ENCODE peak calls at places on chromosomes 5 and 9, in eight cellular contexts. A is Peyer's patch, R is tibial nerve, S is sigmoid colon, I is IMR-90, D is stomach, K is body of pancreas, H is testis. T is an unnamed sample. For H3K36me3, the result is how much of the 10 kb centered on the place peaks cover.

GRCh38 chr5:77628840-77629552 is 9.5 kb downstream of the OTP start:
- DNase-seq in R (no peak), S (no peak), H (no peak), I (no peak), D (no peak), A (no peak), K (no peak), T (no peak)

GRCh38 chr5:66138572-66139116 is 5.5 kb upstream of the SREK1 start:
- DNase-seq in S (no peak), I (no peak), K (no peak), R (no peak), D (no peak), A (no peak), H (no peak), T (no peak)

GRCh38 chr5:74075900-74076484 is 450.0 kb downstream of the ARHGEF28 start:
- DNase-seq in S (no peak), I (peak), H (no peak), K (no peak), R (no peak), D (no peak), A (no peak), T (no peak)

GRCh38 chr9:88953401-88954029 is 37.8 kb upstream of the S1PR3 start:
- DNase-seq in D (no peak), I (peak), A (no peak), H (no peak), R (no peak), S (no peak), K (no peak), T (no peak)

GRCh38 chr5:107673106-107673367 is 2.3 kb upstream of the EFNA5 start:
- DNase-seq in D (no peak), A (no peak), R (no peak), I (peak), H (no peak), S (no peak), K (no peak), T (no peak)

GRCh38 chr5:68884893-68885292 is 208.9 kb upstream of the SLC30A5 start:
- DNase-seq in D (no peak), I (no peak), K (no peak), H (no peak), A (no peak), S (no peak), R (no peak), T (no peak)

GRCh38 chr9:21121595-21122251 is 19.9 kb downstream of the IFNW1 start:
- DNase-seq in K (no peak), I (no peak), R (no peak), S (no peak), A (no peak), D (no peak), H (no peak), T (no peak)

GRCh38 chr9:133986774-133987454 is 5.2 kb downstream of the VAV2 start:
- DNase-seq in A (no peak), S (no peak), K (no peak), D (no peak), R (no peak), H (no peak), I (no peak), T (no peak)

GRCh38 chr9:21031091-21031817 is at the start of gene HACD4:
- DNase-seq in H (peak), K (peak), D (peak), A (peak), S (peak), I (peak), R (no peak), T (peak)

GRCh38 chr5:72848474-72849428 is 32.3 kb downstream of the TNPO1 start:
- DNase-seq in A (peak), K (peak), S (peak), I (peak), D (peak), H (peak), R (no peak), T (peak)

GRCh38 chr5:120678279-120678678 is 214.2 kb downstream of the PRR16 start:
- DNase-seq in D (no peak), H (no peak), A (no peak), K (no peak), R (no peak), S (no peak), I (peak), T (no peak)

GRCh38 chr5:133193794-133194193 is 142.0 kb downstream of the HSPA4 start:
- DNase-seq in I (no peak), K (no peak), R (no peak), A (no peak), S (no peak), H (no peak), D (no peak), T (no peak)

GRCh38 chr5:111755942-111756353 is 1.0 kb downstream of the NREP start:
- DNase-seq in S (no peak), D (no peak), R (no peak), A (no peak), I (peak), H (no peak), K (no peak), T (no peak)

GRCh38 chr9:79984429-79985067 is 412.8 kb downstream of the TLE4 start:
- DNase-seq in A (peak), K (no peak), R (no peak), I (no peak), D (peak), H (no peak), S (no peak), T (no peak)

GRCh38 chr9:137449081-137449844 is 8.1 kb upstream of the ENTPD8 start:
- DNase-seq in I (no peak), D (no peak), R (no peak), A (no peak), K (peak), H (no peak), S (no peak), T (no peak)

GRCh38 chr9:134889386-134890214 is 9.0 kb downstream of the FCN2 start:
- DNase-seq in R (no peak), S (no peak), H (no peak), D (no peak), A (no peak), K (no peak), I (no peak), T (no peak)

GRCh38 chr5:139708434-139708849 is 60.3 kb downstream of the CXXC5 start:
- DNase-seq in R (no peak), D (no peak), K (no peak), H (no peak), A (no peak), S (no peak), I (no peak), T (no peak)

GRCh38 chr5:172725785-172726184 is 45.2 kb downstream of the DUSP1 start:
- DNase-seq in D (no peak), A (no peak), S (no peak), R (no peak), K (no peak), H (no peak), I (no peak), T (no peak)

GRCh38 chr5:135304352-135305221 is 94.4 kb downstream of the MACROH2A1 start:
- DNase-seq in H (no peak), R (no peak), I (peak), D (no peak), A (no peak), K (no peak), S (no peak), T (no peak)

GRCh38 chr5:65394078-65394477 is 87.6 kb downstream of the ADAMTS6 start:
- DNase-seq in S (peak), H (no peak), D (no peak), I (peak), A (no peak), R (peak), K (peak), T (peak)

GRCh38 chr5:110477923-110478322 is 248.5 kb downstream of the TMEM232 start:
- DNase-seq in A (no peak), R (no peak), H (no peak), K (no peak), S (no peak), I (peak), D (no peak), T (no peak)

GRCh38 chr5:57221049-57221568 is 47.2 kb downstream of the GPBP1 start:
- DNase-seq in A (no peak), S (no peak), K (no peak), R (no peak), H (no peak), D (no peak), I (peak), T (no peak)

GRCh38 chr5:138676556-138677193 is 76.5 kb upstream of the CTNNA1 start:
- DNase-seq in H (no peak), K (no peak), D (peak), I (no peak), S (no peak), A (no peak), R (no peak), T (no peak)

GRCh38 chr5:87899109-87900100 is 369.2 kb downstream of the TMEM161B start:
- DNase-seq in A (no peak), I (no peak), K (no peak), D (no peak), R (peak), S (peak), H (peak), T (peak)

GRCh38 chr5:167701103-167701502 is 590.3 kb upstream of the WWC1 start:
- DNase-seq in S (no peak), I (no peak), R (no peak), K (no peak), D (no peak), H (no peak), A (no peak), T (no peak)

GRCh38 chr9:104091708-104092107 is 2.4 kb upstream of the SMC2 start:
- DNase-seq in A (no peak), S (peak), D (no peak), I (peak), R (no peak), K (peak), H (peak), T (no peak)

GRCh38 chr5:132510076-132510475 is 19.5 kb upstream of the IRF1 start:
- DNase-seq in H (no peak), R (no peak), D (no peak), S (no peak), I (peak), K (no peak), A (no peak), T (no peak)

GRCh38 chr5:76542887-76543690 is 80.1 kb downstream of the F2RL2 start:
- DNase-seq in D (peak), H (peak), R (no peak), A (peak), K (no peak), S (no peak), I (peak), T (no peak)

GRCh38 chr5:5342784-5343183 is 79.7 kb upstream of the ICE1 start:
- DNase-seq in D (no peak), S (no peak), I (peak), R (no peak), K (no peak), H (no peak), A (no peak), T (no peak)

GRCh38 chr9:109574061-109574882 is 76.2 kb upstream of the PTPN3 start:
- DNase-seq in D (no peak), H (peak), K (peak), A (no peak), R (no peak), I (peak), S (no peak), T (peak)

GRCh38 chr5:6780802-6781391 is 67.7 kb downstream of the TENT4A start:
- DNase-seq in R (no peak), H (peak), I (no peak), D (no peak), A (peak), K (no peak), S (no peak), T (peak)

GRCh38 chr5:119395080-119395836 is 39.4 kb downstream of the TNFAIP8 start:
- DNase-seq in S (no peak), I (no peak), R (no peak), D (no peak), A (no peak), H (no peak), K (no peak), T (no peak)

GRCh38 chr5:119355244-119355635 is 579 bp upstream of the TNFAIP8 start:
- DNase-seq in K (no peak), H (peak), A (peak), R (no peak), I (no peak), S (no peak), D (peak), T (peak)

GRCh38 chr9:136848393-136849037 is 694 bp upstream of the PHPT1 start:
- DNase-seq in I (no peak), S (no peak), K (no peak), D (peak), R (no peak), H (peak), A (peak), T (peak)

GRCh38 chr5:135071311-135071710 is 37.3 kb upstream of the PITX1 start:
- DNase-seq in H (no peak), I (no peak), D (no peak), A (peak), S (no peak), K (no peak), R (no peak), T (no peak)

GRCh38 chr9:127608104-127608966 is 3.7 kb upstream of the STXBP1 start:
- DNase-seq in H (peak), I (peak), R (peak), S (peak), K (peak), D (peak), A (peak), T (peak)

GRCh38 chr9:127614961-127615360 is 2.9 kb downstream of the STXBP1 start:
- DNase-seq in R (no peak), K (no peak), H (no peak), A (no peak), S (no peak), I (no peak), D (no peak), T (peak)

GRCh38 chr9:127611796-127612790 is at the start of gene STXBP1:
- DNase-seq in H (peak), A (peak), I (peak), K (peak), S (peak), R (peak), D (peak), T (peak)

GRCh38 chr9:127612993-127613954 is 1.2 kb downstream of the STXBP1 start:
- DNase-seq in K (peak), A (peak), S (peak), R (peak), D (peak), H (peak), I (peak), T (peak)
- TF ChIP-seq POLR2A in K (peak), A (peak), S (peak), R (peak), D (no peak), H (no peak), I (peak), T (peak)

GRCh38 chr9:36207016-36207415 is 16.3 kb downstream of the CLTA start:
- DNase-seq in A (no peak), I (peak), H (no peak), R (no peak), S (peak), K (no peak), D (no peak), T (no peak)
- H3K36me3 ChIP-seq in A (under half), I (half or more), H (under half), R (under half), S (half or more), K (under half), D (half or more), T (half or more)

GRCh38 chr5:96439477-96440184 is 6.6 kb upstream of the PCSK1 start:
- DNase-seq in D (no peak), I (no peak), R (no peak), S (no peak), A (no peak), K (no peak), H (no peak), T (no peak)
- TF ChIP-seq CTCF in D (no peak), I (peak), R (no peak), S (no peak), A (no peak), K (no peak), H (no peak), T (no peak)

GRCh38 chr5:38556115-38556598 is 289 bp downstream of the LIFR start:
- DNase-seq in R (no peak), S (no peak), A (no peak), I (no peak), D (no peak), H (peak), K (peak), T (no peak)
- TF ChIP-seq POLR2A in R (peak), S (no peak), A (no peak), I (peak), D (no peak), H (no peak), K (no peak), T (peak)

GRCh38 chr9:331197-331596 is 116.5 kb downstream of the DOCK8 start:
- DNase-seq in R (no peak), A (no peak), H (no peak), D (no peak), I (no peak), K (no peak), S (no peak), T (no peak)

GRCh38 chr9:326667-327066 is 112.0 kb downstream of the DOCK8 start:
- DNase-seq in I (no peak), D (no peak), S (no peak), A (no peak), R (no peak), K (no peak), H (no peak), T (no peak)
- H3K36me3 ChIP-seq in I (under half), D (under half), S (under half), A (under half), R (under half), K (under half), H (under half), T (under half)

GRCh38 chr5:151225071-151225470 is 1.2 kb upstream of the CCDC69 start:
- DNase-seq in D (no peak), A (no peak), K (no peak), R (no peak), H (no peak), S (no peak), I (no peak), T (no peak)
- TF ChIP-seq CTCF in D (no peak), A (no peak), K (no peak), R (no peak), H (no peak), S (no peak), I (no peak), T (no peak)

GRCh38 chr5:149238540-149238939 is 33.1 kb upstream of the AFAP1L1 start:
- DNase-seq in K (no peak), A (no peak), S (no peak), I (no peak), H (no peak), R (no peak), D (no peak), T (no peak)
- TF ChIP-seq POLR2A in K (no peak), A (no peak), S (no peak), I (no peak), H (no peak), R (no peak), D (no peak), T (no peak)

GRCh38 chr5:160703547-160704189 is 148.3 kb downstream of the ATP10B start:
- DNase-seq in A (peak), I (no peak), D (no peak), H (no peak), R (no peak), S (no peak), K (no peak), T (no peak)
- H3K36me3 ChIP-seq in A (under half), I (under half), D (under half), H (under half), R (under half), S (under half), K (under half), T (under half)

GRCh38 chr9:129685933-129686259 is 20.4 kb downstream of the PRRX2 start:
- DNase-seq in D (no peak), S (no peak), K (no peak), H (no peak), R (no peak), I (no peak), A (no peak), T (no peak)

GRCh38 chr9:129687391-129687790 is 21.9 kb downstream of the PRRX2 start:
- DNase-seq in I (no peak), S (no peak), K (no peak), A (no peak), H (no peak), D (peak), R (no peak), T (no peak)

GRCh38 chr9:129685220-129685932 is 19.9 kb downstream of the PRRX2 start:
- DNase-seq in K (no peak), S (no peak), D (no peak), I (peak), R (no peak), H (no peak), A (no peak), T (no peak)

GRCh38 chr9:129686736-129687135 is 21.3 kb downstream of the PRRX2 start:
- DNase-seq in I (no peak), D (no peak), H (no peak), K (no peak), A (no peak), S (no peak), R (no peak), T (no peak)

DNA sequence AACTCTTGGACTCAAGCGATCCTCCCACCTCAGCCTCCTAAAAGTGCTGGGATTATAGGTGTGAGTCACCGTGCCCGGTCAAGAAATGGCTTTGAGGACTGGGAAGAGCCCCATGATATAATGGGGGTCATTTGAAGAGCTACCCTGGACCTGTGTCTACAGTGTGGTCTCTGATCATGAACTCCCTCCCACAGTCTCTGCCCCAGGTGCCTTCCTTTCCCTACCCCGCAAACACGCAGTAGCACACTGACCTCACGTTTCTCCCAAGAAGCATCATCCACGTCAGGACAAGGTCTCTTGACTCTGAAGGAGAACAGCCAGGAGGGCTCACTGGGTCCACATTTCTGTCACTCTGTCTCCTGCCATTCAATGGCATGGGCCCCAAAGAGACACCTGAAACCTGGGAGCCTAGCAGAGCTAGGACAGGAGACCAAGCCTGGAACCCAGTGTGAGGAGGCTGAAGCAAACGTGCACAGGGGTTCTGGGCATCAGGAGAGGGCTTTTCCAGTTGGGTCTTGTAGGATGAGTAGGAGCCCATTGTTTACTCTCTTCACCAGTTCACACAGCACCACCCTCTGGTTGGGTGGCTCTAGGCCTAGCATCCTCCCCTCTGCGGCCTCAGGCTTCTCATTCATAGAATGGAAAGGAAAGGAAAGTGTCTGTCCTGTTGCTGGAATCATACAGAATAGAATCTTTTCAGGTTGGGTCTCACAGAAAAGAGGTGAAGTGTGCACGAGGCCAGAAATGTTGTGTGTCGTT is 23.0 kb downstream of the PRRX2 start:
- DNase-seq in A (no peak), S (no peak), D (no peak), R (no peak), K (no peak), H (no peak), I (no peak), T (no peak)
- TF ChIP-seq CTCF in A (no peak), S (no peak), D (no peak), R (no peak), K (no peak), H (no peak), I (no peak), T (no peak)